ENCODE peak calls at places on chromosome 14, in nine cellular contexts. M is heart left ventricle, B is lung, D is GM23338, I is IMR-90, C is astrocyte, Q is stomach, P is PC-9, K is suprapubic skin. W is an unnamed sample.

GRCh38 chr14:71062581-71063303 is 155.5 kb downstream of the PCNX1 start:
- DNase-seq in M (no peak), B (no peak), D (no peak), I (peak; percentile 45), C (no peak), Q (no peak), P (no peak), K (no peak), W (peak; percentile 24)

GRCh38 chr14:24965934-24966593 is 83.9 kb downstream of the STXBP6 start:
- DNase-seq in M (no peak), B (no peak), D (no peak), I (peak; percentile 90), C (peak; percentile 96), Q (peak; percentile 37), P (peak; percentile 67), K (no peak), W (peak; percentile 7)

GRCh38 chr14:94098359-94098758 is 12.2 kb upstream of the IFI27 start:
- DNase-seq in M (no peak), B (no peak), D (no peak), I (no peak), C (no peak), Q (no peak), P (no peak), K (no peak), W (no peak)

GRCh38 chr14:93970967-93971634 is 5.3 kb downstream of the ASB2 start:
- DNase-seq in M (no peak), B (no peak), D (no peak), I (peak; percentile 18), C (no peak), Q (peak; percentile 50), P (no peak), K (no peak), W (no peak)

GRCh38 chr14:71716371-71716770 is 215.9 kb upstream of the RGS6 start:
- DNase-seq in M (no peak), B (no peak), D (no peak), I (peak; percentile 87), C (peak; percentile 88), Q (no peak), P (no peak), K (no peak), W (peak; percentile 85)

GRCh38 chr14:102774391-102775153 is 2.7 kb upstream of the TRAF3 start:
- DNase-seq in M (peak; percentile 40), B (no peak), D (peak; percentile 85), I (peak; percentile 78), C (peak; percentile 69), Q (peak; percentile 57), P (peak; percentile 70), K (no peak), W (peak; percentile 89)

GRCh38 chr14:24204163-24205146 is 1.0 kb upstream of the TSSK4 start:
- DNase-seq in M (no peak), B (no peak), D (no peak), I (no peak), C (no peak), Q (no peak), P (no peak), K (no peak), W (no peak)

GRCh38 chr14:45990252-45990651 is 661.3 kb downstream of the RPL10L start:
- DNase-seq in M (no peak), B (no peak), D (peak; percentile 37), I (no peak), C (no peak), Q (no peak), P (no peak), K (no peak), W (no peak)

GRCh38 chr14:91368681-91369416 is 48.8 kb downstream of the CCDC88C start:
- DNase-seq in M (no peak), B (no peak), D (no peak), I (no peak), C (no peak), Q (no peak), P (no peak), K (no peak), W (no peak)

GRCh38 chr14:81565441-81566290 is 32.0 kb upstream of the SEL1L start:
- DNase-seq in M (no peak), B (no peak), D (peak; percentile 57), I (no peak), C (no peak), Q (no peak), P (no peak), K (no peak), W (peak; percentile 5)

GRCh38 chr14:71187633-71188356 is 280.5 kb downstream of the PCNX1 start:
- DNase-seq in M (no peak), B (no peak), D (peak; percentile 64), I (no peak), C (no peak), Q (no peak), P (no peak), K (no peak), W (no peak)

GRCh38 chr14:30906752-30907658 is 32.6 kb downstream of the COCH start:
- DNase-seq in M (no peak), B (no peak), D (no peak), I (peak; percentile 15), C (no peak), Q (no peak), P (no peak), K (no peak), W (no peak)

GRCh38 chr14:72643317-72643801 is 250.5 kb downstream of the DPF3 start:
- DNase-seq in M (peak; percentile 34), B (no peak), D (no peak), I (peak; percentile 99), C (peak; percentile 99), Q (no peak), P (no peak), K (no peak), W (peak; percentile 96)

GRCh38 chr14:28751467-28752058 is 15.0 kb upstream of the FOXG1 start:
- DNase-seq in M (no peak), B (no peak), D (peak; percentile 88), I (peak; percentile 49), C (peak; percentile 39), Q (peak; percentile 39), P (no peak), K (no peak), W (peak; percentile 24)

GRCh38 chr14:33534636-33535035 is 416.2 kb downstream of the EGLN3 start:
- DNase-seq in M (no peak), B (no peak), D (no peak), I (no peak), C (peak; percentile 30), Q (no peak), P (no peak), K (no peak), W (peak; percentile 48)

GRCh38 chr14:98189077-98189476 is 1082.9 kb downstream of the BCL11B start:
- DNase-seq in M (no peak), B (peak; percentile 45), D (no peak), I (no peak), C (no peak), Q (no peak), P (no peak), K (no peak), W (no peak)

GRCh38 chr14:69713127-69713800 is 53.7 kb upstream of the SRSF5 start:
- DNase-seq in M (no peak), B (no peak), D (peak; percentile 86), I (no peak), C (no peak), Q (peak; percentile 65), P (no peak), K (no peak), W (no peak)

GRCh38 chr14:94738097-94738496 is 31.8 kb downstream of the GSC start:
- DNase-seq in M (no peak), B (no peak), D (no peak), I (no peak), C (no peak), Q (no peak), P (no peak), K (no peak), W (no peak)

DNA sequence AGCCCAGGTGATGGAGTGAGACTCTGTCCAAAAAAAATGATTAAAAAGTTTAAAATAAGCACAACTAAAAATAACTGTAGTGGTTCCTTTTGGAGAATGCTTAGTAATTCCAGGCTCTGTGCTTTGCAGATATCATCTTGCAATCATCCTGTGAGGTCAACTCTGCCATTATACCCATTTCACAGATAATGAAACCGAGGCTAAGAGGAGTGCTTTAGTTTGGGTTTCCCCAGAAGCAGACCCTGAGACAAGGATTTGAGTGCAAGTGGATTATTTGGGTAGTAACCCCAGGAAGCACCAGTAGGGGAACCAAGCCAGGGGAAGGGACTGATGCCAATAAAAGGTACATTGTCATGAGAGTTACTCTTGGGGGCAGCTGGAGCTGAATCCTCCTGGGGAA is 44.7 kb downstream of the RIN3 start:
- DNase-seq in M (no peak), B (no peak), D (no peak), I (no peak), C (no peak), Q (no peak), P (no peak), K (no peak), W (no peak)
- TF ChIP-seq CTCF in M (no peak), B (no peak), D (no peak), I (no peak), C (no peak), Q (no peak), P (no peak), K (no peak), W (no peak)

GRCh38 chr14:20631023-20631820 is 10.3 kb downstream of the OR6S1 start:
- DNase-seq in M (no peak), B (no peak), D (peak; percentile 73), I (peak; percentile 70), C (no peak), Q (peak; percentile 39), P (peak; percentile 46), K (no peak), W (peak; percentile 69)
- H3K27me3 ChIP-seq in M (peaks cover 8% of the 10 kb centered on the region), B (no peaks in the 10 kb centered on the region), D (peaks cover 60% of the 10 kb centered on the region), I (peaks cover 4% of the 10 kb centered on the region), C (peaks cover 20% of the 10 kb centered on the region), Q (no peaks in the 10 kb centered on the region), P (no peaks in the 10 kb centered on the region), K (peaks cover 2% of the 10 kb centered on the region), W (no peaks in the 10 kb centered on the region)

GRCh38 chr14:92934196-92935085 is 11.5 kb downstream of the CHGA start:
- DNase-seq in M (no peak), B (no peak), D (no peak), I (no peak), C (no peak), Q (no peak), P (no peak), K (no peak), W (no peak)
- H3K4me3 ChIP-seq in M (no peak overlapping the region), B (no peak overlapping the region), D (no peak overlapping the region), I (no peak overlapping the region), C (no peak overlapping the region), Q (no peak overlapping the region), P (no peak overlapping the region), K (no peak overlapping the region), W (no peak overlapping the region)

DNA sequence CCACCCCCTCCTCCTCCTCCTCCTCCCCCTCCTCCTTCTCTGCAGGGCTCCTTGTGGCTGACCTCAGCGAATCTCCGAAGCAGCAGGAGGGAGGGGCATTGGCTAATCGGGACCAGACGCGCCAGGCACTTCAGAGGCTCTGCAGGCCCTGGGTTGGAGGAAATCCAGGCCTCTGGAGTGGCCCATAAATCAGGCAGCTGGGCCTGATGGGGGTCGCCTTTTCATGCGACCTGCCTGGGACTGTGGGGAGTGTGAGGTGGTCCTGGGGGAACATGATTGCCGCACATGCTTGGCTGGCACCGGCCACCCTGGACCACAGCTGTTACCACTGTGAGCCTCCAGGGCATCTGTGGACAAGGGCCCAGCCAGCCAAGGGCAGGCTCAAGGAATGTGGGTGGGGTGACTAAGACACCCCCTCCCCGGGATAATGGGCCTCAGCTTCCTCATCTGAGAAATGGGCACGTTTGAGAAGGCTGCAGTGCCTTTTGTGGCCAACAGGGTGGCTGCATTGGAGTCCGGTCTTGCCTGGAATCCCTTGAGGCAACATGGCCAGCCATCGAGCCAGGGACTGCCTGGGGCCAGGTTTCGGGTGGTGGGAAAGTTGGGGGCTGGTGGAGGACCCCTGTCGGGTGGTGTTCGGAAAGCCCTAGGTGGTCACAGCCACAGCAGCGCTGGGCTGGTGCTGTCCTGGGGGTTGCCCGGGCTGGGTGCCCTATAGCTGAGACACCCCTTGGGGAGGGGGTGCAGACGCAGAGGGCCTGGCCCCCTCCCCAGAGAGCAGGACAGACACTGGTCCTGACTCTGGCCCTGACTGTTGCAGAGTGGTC is 12.0 kb downstream of the KIF26A start:
- DNase-seq in M (no peak), B (no peak), D (peak; percentile 83), I (no peak), C (peak; percentile 16), Q (no peak), P (no peak), K (no peak), W (peak; percentile 48)
- TF ChIP-seq CTCF in M (no peak), B (no peak), D (peak; percentile 54), I (no peak), C (no peak), Q (no peak), P (peak; percentile 31), K (no peak), W (peak; percentile 43)

W was measured in brain microvascular endothelial cell.